ENCODE peak calls at places on chromosomes 5 and 9, in five cellular contexts. K is kidney epithelial cell, E is HTR-8/SVneo, C is ELR, Y is AG04450. T is an unnamed sample.

GRCh38 chr5:137753227-137753985 is 757 bp downstream of the HNRNPA0 start:
- DNase-seq in K (no peak), E (no peak), C (no peak), Y (no peak), T (peak; percentile 18)

GRCh38 chr9:34612788-34613390 is 992 bp upstream of the RPP25L start:
- DNase-seq in Y (no peak), C (peak; percentile 88), E (peak; percentile 57), K (no peak), T (peak; percentile 83)

GRCh38 chr5:8136271-8136670 is 267.3 kb downstream of the MTRR start:
- DNase-seq in C (no peak), E (no peak), K (no peak), Y (no peak), T (no peak)

GRCh38 chr5:32639943-32640342 is 54.6 kb downstream of the SUB1 start:
- DNase-seq in C (no peak), E (no peak), K (no peak), Y (no peak), T (peak; percentile 67)

GRCh38 chr5:10457682-10458574 is 16.2 kb downstream of the ROPN1L start:
- DNase-seq in C (no peak), K (no peak), E (no peak), Y (no peak), T (peak; percentile 38)

GRCh38 chr5:56585973-56586740 is 229.2 kb upstream of the MAP3K1 start:
- DNase-seq in K (no peak), E (no peak), Y (no peak), C (no peak), T (no peak)

GRCh38 chr9:86246752-86247161 is 12.7 kb downstream of the C9orf153 start:
- DNase-seq in E (no peak), K (no peak), Y (no peak), C (no peak), T (peak; percentile 43)

GRCh38 chr5:163614787-163615186 is 109.4 kb downstream of the MAT2B start:
- DNase-seq in E (no peak), Y (no peak), K (no peak), C (peak; percentile 4), T (no peak)

GRCh38 chr5:61620660-61621650 is 288.9 kb downstream of the ZSWIM6 start:
- DNase-seq in C (no peak), E (no peak), K (no peak), Y (no peak), T (peak; percentile 51)

GRCh38 chr9:29211681-29212589 is 1638.7 kb upstream of the C9orf72 start:
- DNase-seq in E (no peak), Y (no peak), C (peak; percentile 52), K (no peak), T (peak; percentile 3)

GRCh38 chr9:27717991-27718390 is 144.7 kb upstream of the C9orf72 start:
- DNase-seq in C (no peak), E (no peak), Y (no peak), K (no peak), T (no peak)

GRCh38 chr5:179747815-179748214 is 15.2 kb downstream of the MAML1 start:
- DNase-seq in Y (no peak), E (no peak), K (no peak), C (no peak), T (no peak)

GRCh38 chr5:74953961-74954720 is 88.0 kb upstream of the FAM169A start:
- DNase-seq in C (peak; percentile 62), E (peak; percentile 29), K (no peak), Y (no peak), T (peak; percentile 90)

GRCh38 chr5:33403187-33403586 is 37.6 kb upstream of the TARS1 start:
- DNase-seq in E (no peak), C (no peak), K (no peak), Y (no peak), T (no peak)

GRCh38 chr5:160097981-160098380 is 21.3 kb downstream of the PWWP2A start:
- DNase-seq in C (no peak), Y (peak; percentile 24), E (no peak), K (no peak), T (no peak)

GRCh38 chr5:73654171-73654811 is 28.3 kb downstream of the ARHGEF28 start:
- DNase-seq in E (no peak), C (peak; percentile 93), K (peak; percentile 32), Y (peak; percentile 26), T (peak; percentile 91)

GRCh38 chr9:89844535-89844934 is 239.7 kb downstream of the GADD45G start:
- DNase-seq in Y (no peak), C (no peak), E (no peak), K (no peak), T (no peak)

GRCh38 chr9:113896713-113897112 is 20.6 kb downstream of the ZNF618 start:
- DNase-seq in Y (no peak), E (no peak), K (no peak), C (no peak), T (no peak)

GRCh38 chr9:36976371-36977030 is 57.6 kb downstream of the PAX5 start:
- DNase-seq in C (peak; percentile 81), Y (no peak), E (peak; percentile 36), K (no peak), T (peak; percentile 92)

GRCh38 chr9:76642701-76643209 is 121.5 kb upstream of the PCA3 start:
- DNase-seq in Y (no peak), C (no peak), K (no peak), E (no peak), T (no peak)

GRCh38 chr5:151094054-151094858 is 13.4 kb upstream of the TNIP1 start:
- DNase-seq in K (no peak), C (peak; percentile 89), E (no peak), Y (no peak), T (peak; percentile 73)

GRCh38 chr5:171598279-171599152 is 179.1 kb downstream of the FGF18 start:
- DNase-seq in E (no peak), Y (no peak), C (no peak), K (no peak), T (no peak)

GRCh38 chr5:179373101-179373934 is 28.1 kb upstream of the ADAMTS2 start:
- DNase-seq in E (no peak), K (no peak), Y (no peak), C (no peak), T (no peak)

GRCh38 chr9:120916573-120916972 is 10.0 kb downstream of the TRAF1 start:
- DNase-seq in Y (no peak), E (no peak), C (no peak), K (no peak), T (no peak)

GRCh38 chr5:126692971-126693370 is 84.0 kb upstream of the LMNB1 start:
- DNase-seq in E (no peak), Y (no peak), C (no peak), K (no peak), T (no peak)

GRCh38 chr9:37732086-37732744 is 21.4 kb upstream of the TRMT10B start:
- DNase-seq in E (no peak), C (no peak), Y (no peak), K (no peak), T (peak; percentile 11)

GRCh38 chr5:61866930-61867329 is 439.1 kb upstream of the KIF2A start:
- DNase-seq in C (peak; percentile 58), Y (no peak), K (peak; percentile 52), E (peak; percentile 18), T (peak; percentile 72)

GRCh38 chr9:134267305-134268265 is 58.7 kb upstream of the RXRA start:
- DNase-seq in C (no peak), K (no peak), Y (no peak), E (no peak), T (no peak)

GRCh38 chr5:124932791-124933600 is 186.6 kb upstream of the ZNF608 start:
- DNase-seq in Y (no peak), K (no peak), C (peak; percentile 23), E (no peak), T (peak; percentile 93)

GRCh38 chr5:136655429-136655828 is 290.1 kb upstream of the TRPC7 start:
- DNase-seq in C (peak; percentile 40), Y (no peak), E (no peak), K (peak; percentile 19), T (peak; percentile 88)

GRCh38 chr9:84111726-84112125 is 131.1 kb downstream of the RMI1 start:
- DNase-seq in K (no peak), E (no peak), Y (no peak), C (peak; percentile 39), T (peak; percentile 56)

GRCh38 chr9:113927277-113927676 is 51.2 kb downstream of the ZNF618 start:
- DNase-seq in Y (no peak), C (no peak), K (no peak), E (no peak), T (no peak)

GRCh38 chr5:92401492-92401891 is 1018.4 kb upstream of the ARRDC3 start:
- DNase-seq in E (no peak), C (no peak), K (peak; percentile 14), Y (no peak), T (peak; percentile 84)

GRCh38 chr5:90294604-90295003 is 115.0 kb downstream of the CETN3 start:
- DNase-seq in Y (no peak), C (no peak), K (no peak), E (no peak), T (no peak)

GRCh38 chr5:6551287-6551954 is 81.4 kb downstream of the NSUN2 start:
- DNase-seq in K (no peak), Y (no peak), E (no peak), C (peak; percentile 14), T (peak; percentile 68)